ENCODE peak calls at places on chromosomes 5 and 9, in six cellular contexts. B is Panc1, L is fibroblast of the aortic adventitia, T is lower leg skin, E is bronchial epithelial cell, H is esophagus squamous epithelium. Z is an unnamed sample.

GRCh38 chr9:111412280-111412679 is 71.9 kb downstream of the ECPAS start:
- DNase-seq in E (no peak), H (no peak), B (no peak), T (no peak), L (no peak), Z (no peak)

GRCh38 chr5:133962801-133963476 is 5.5 kb downstream of the C5orf15 start:
- DNase-seq in L (peak), H (no peak), T (no peak), B (no peak), E (no peak), Z (no peak)

GRCh38 chr5:84255318-84255717 is 129.4 kb downstream of the EDIL3 start:
- DNase-seq in L (peak), B (no peak), H (no peak), E (peak), T (no peak), Z (peak)

GRCh38 chr5:134560698-134561097 is 35.2 kb downstream of the JADE2 start:
- DNase-seq in T (no peak), H (no peak), L (no peak), B (no peak), E (no peak), Z (no peak)

GRCh38 chr5:60597570-60597969 is 102.4 kb downstream of the DEPDC1B start:
- DNase-seq in E (no peak), L (no peak), T (no peak), B (no peak), H (no peak), Z (no peak)

GRCh38 chr5:143506881-143507552 is 103.5 kb upstream of the NR3C1 start:
- DNase-seq in H (no peak), B (peak), E (peak), L (peak), T (no peak), Z (peak)

GRCh38 chr5:146213210-146213838 is 9.9 kb downstream of the RBM27 start:
- DNase-seq in H (no peak), B (no peak), E (peak), T (no peak), L (peak), Z (peak)

GRCh38 chr5:64869419-64869818 is 100.7 kb downstream of the CWC27 start:
- DNase-seq in T (no peak), H (no peak), L (peak), B (no peak), E (peak), Z (peak)

GRCh38 chr5:74424162-74424868 is 216.2 kb downstream of the ENC1 start:
- DNase-seq in L (peak), H (no peak), T (peak), B (no peak), E (peak), Z (peak)

GRCh38 chr9:119802621-119803020 is 433.4 kb upstream of the BRINP1 start:
- DNase-seq in L (peak), H (no peak), E (no peak), B (no peak), T (peak), Z (no peak)

GRCh38 chr9:133483611-133484010 is 4.7 kb upstream of the SLC2A6 start:
- DNase-seq in T (no peak), H (no peak), L (no peak), B (no peak), E (no peak), Z (no peak)

GRCh38 chr9:127754761-127755557 is 19.9 kb upstream of the TOR2A start:
- DNase-seq in H (no peak), L (no peak), B (no peak), T (no peak), E (no peak), Z (no peak)

GRCh38 chr5:139814191-139814601 is 18.6 kb downstream of the PSD2 start:
- DNase-seq in L (no peak), H (no peak), B (no peak), T (no peak), E (no peak), Z (no peak)

GRCh38 chr9:133976191-133976861 is 15.8 kb downstream of the VAV2 start:
- DNase-seq in T (no peak), E (no peak), H (no peak), L (no peak), B (no peak), Z (no peak)

GRCh38 chr9:33623658-33624586 is 99.9 kb downstream of the ANKRD18B start:
- DNase-seq in H (no peak), L (peak), E (peak), T (peak), B (peak), Z (peak)

GRCh38 chr5:33297760-33298216 is 143.0 kb upstream of the TARS1 start:
- DNase-seq in E (no peak), L (no peak), B (no peak), T (no peak), H (no peak), Z (no peak)

GRCh38 chr9:38068616-38068865 is 486 bp downstream of the SHB start:
- DNase-seq in L (peak), B (no peak), T (no peak), E (no peak), H (no peak), Z (peak)

GRCh38 chr9:120397453-120397852 is 182.5 kb downstream of the CDK5RAP2 start:
- DNase-seq in L (no peak), H (no peak), T (no peak), E (peak), B (no peak), Z (no peak)

GRCh38 chr5:139439013-139439903 is at the start of gene DNAJC18:
- DNase-seq in B (peak), H (peak), T (peak), L (peak), E (peak), Z (peak)

GRCh38 chr9:19516348-19516747 is 107.5 kb downstream of the ACER2 start:
- DNase-seq in B (no peak), E (no peak), T (no peak), L (no peak), H (no peak), Z (no peak)

GRCh38 chr5:107665036-107665435 is 5.7 kb downstream of the EFNA5 start:
- DNase-seq in E (no peak), L (no peak), T (no peak), B (no peak), H (no peak), Z (peak)

GRCh38 chr9:113978954-113979712 is 99.0 kb downstream of the AMBP start:
- DNase-seq in T (no peak), H (no peak), L (peak), B (no peak), E (no peak), Z (no peak)

GRCh38 chr5:57175586-57175985 is 1.7 kb downstream of the GPBP1 start:
- DNase-seq in E (no peak), H (no peak), B (no peak), L (peak), T (no peak), Z (peak)

GRCh38 chr5:89451263-89451662 is 568.3 kb upstream of the MEF2C start:
- DNase-seq in E (no peak), L (no peak), B (no peak), H (no peak), T (no peak), Z (no peak)

GRCh38 chr5:138635268-138635667 is 60.1 kb upstream of the HSPA9 start:
- DNase-seq in T (peak), B (no peak), E (peak), L (peak), H (no peak), Z (no peak)

GRCh38 chr5:143653766-143654282 is 158.1 kb upstream of the HMHB1 start:
- DNase-seq in T (no peak), E (peak), L (no peak), H (no peak), B (no peak), Z (peak)

GRCh38 chr9:34690983-34691382 is at the start of gene CCL19:
- DNase-seq in B (no peak), E (no peak), L (no peak), T (no peak), H (no peak), Z (no peak)

GRCh38 chr5:155004138-155004744 is 9.3 kb upstream of the KIF4B start:
- DNase-seq in E (peak), B (no peak), T (no peak), L (peak), H (no peak), Z (peak)

GRCh38 chr5:39253211-39253610 is 33.8 kb upstream of the FYB1 start:
- DNase-seq in L (peak), H (no peak), B (no peak), E (peak), T (no peak), Z (peak)

GRCh38 chr5:148147415-148147814 is 20.9 kb upstream of the SPINK14 start:
- DNase-seq in H (no peak), B (no peak), L (no peak), T (no peak), E (peak), Z (peak)

GRCh38 chr9:132789706-132790105 is 88.4 kb downstream of the AK8 start:
- DNase-seq in B (no peak), E (no peak), H (no peak), T (no peak), L (no peak), Z (no peak)

GRCh38 chr9:72579880-72580570 is 58.6 kb downstream of the TMC1 start:
- DNase-seq in H (no peak), B (no peak), L (peak), E (peak), T (no peak), Z (peak)

GRCh38 chr9:7320139-7320538 is 479.4 kb downstream of the DMAC1 start:
- DNase-seq in H (no peak), T (no peak), E (peak), B (peak), L (peak), Z (peak)

GRCh38 chr9:123081824-123082223 is 48.4 kb downstream of the GPR21 start:
- DNase-seq in T (no peak), H (no peak), B (no peak), E (peak), L (peak), Z (peak)

GRCh38 chr5:179343021-179343781 is 2.1 kb downstream of the ADAMTS2 start:
- DNase-seq in H (no peak), B (no peak), L (peak), E (no peak), T (no peak), Z (no peak)

GRCh38 chr5:178249191-178249989 is 16.8 kb upstream of the PHYKPL start:
- DNase-seq in E (peak), B (no peak), T (no peak), H (no peak), L (peak), Z (peak)

DNA sequence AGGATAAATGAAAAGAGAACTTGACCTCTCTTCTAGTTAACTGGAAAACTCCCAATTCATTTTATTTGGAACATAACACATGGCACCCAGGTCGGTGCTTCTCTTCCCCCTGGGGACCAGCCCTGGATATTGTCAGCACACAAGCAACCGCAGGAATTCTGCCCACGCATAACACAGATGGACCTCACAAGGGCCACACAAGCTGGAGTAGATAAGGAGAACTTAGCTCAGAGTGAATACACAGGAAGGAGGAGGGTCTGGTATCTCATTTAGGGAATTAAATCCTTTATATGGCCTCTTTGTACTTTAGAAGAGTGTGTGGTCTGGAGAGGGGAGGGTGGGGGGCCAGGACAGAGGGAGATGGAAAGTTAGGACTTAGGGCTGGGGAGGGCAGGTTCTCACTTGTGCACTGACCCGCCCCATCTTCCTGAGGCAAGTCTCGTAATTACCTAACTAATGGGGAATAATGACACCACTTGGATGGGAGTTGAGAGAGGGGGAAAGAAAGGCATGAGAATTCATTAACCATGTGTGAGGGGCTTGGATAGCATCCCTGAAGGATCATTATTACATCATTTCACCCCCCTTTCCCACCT is 341.2 kb upstream of the WWC1 start:
- DNase-seq in H (no peak), E (peak), L (peak), T (no peak), B (no peak), Z (peak)
- H3K4me3 ChIP-seq in H (no peak), E (no peak), L (no peak), T (no peak), B (no peak), Z (no peak)

DNA sequence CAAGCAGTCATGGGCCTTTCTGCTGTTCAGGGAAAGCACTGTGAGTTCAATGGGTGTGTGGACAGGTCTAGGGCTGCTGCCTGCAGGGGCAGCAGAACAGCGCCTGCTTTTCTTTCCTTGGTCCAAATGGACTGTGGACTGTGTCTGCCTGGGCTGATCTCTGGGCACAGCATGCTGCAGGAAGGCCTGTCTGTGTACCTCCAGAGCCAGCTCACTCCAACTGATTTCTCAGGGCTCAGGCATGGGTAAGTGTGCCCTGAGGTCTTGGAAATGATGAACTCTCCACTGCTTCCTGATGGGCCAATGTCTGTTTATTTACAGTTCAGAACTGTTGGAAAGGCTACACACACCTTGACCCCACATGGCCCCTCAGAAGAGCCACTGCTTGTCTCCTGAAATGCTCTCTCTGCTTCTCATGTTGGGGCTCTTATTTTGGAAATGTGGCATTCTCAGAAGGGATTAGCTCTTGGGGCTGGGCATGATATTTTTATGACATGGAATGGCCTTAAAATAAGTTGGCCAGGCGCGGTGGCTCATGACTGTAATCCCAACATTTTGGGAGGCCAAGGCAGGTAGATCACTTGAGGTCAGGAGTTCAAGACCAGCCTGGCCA is 27.0 kb downstream of the SLC22A4 start:
- DNase-seq in H (no peak), T (no peak), L (no peak), E (peak), B (no peak), Z (peak)
- TF ChIP-seq CTCF in H (no peak), T (no peak), L (no peak), E (no peak), B (no peak), Z (no peak)

DNA sequence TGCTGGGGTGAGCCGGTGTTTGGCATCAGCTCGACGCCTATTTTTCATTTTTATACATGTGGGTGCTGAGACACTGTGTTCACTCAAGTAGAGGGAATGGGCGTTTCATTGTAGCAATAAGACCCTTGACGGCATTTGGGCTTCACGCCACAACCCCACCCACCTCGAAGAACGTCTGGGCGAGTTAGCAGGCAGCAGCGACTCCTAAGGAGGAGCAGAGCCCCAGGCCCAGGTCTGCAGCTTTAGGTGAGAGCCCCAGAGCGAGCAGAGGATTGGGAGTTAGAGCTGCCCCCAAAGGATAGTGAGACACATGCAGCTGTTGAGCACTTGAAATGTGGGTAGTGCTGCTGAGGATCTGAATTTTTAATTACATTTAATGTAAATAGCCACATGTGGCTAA is 1.6 kb upstream of the ZFP62 start:
- DNase-seq in E (no peak), B (no peak), H (no peak), L (no peak), T (no peak), Z (no peak)
- H3K4me3 ChIP-seq in E (no peak), B (no peak), H (no peak), L (no peak), T (no peak), Z (no peak)

DNA sequence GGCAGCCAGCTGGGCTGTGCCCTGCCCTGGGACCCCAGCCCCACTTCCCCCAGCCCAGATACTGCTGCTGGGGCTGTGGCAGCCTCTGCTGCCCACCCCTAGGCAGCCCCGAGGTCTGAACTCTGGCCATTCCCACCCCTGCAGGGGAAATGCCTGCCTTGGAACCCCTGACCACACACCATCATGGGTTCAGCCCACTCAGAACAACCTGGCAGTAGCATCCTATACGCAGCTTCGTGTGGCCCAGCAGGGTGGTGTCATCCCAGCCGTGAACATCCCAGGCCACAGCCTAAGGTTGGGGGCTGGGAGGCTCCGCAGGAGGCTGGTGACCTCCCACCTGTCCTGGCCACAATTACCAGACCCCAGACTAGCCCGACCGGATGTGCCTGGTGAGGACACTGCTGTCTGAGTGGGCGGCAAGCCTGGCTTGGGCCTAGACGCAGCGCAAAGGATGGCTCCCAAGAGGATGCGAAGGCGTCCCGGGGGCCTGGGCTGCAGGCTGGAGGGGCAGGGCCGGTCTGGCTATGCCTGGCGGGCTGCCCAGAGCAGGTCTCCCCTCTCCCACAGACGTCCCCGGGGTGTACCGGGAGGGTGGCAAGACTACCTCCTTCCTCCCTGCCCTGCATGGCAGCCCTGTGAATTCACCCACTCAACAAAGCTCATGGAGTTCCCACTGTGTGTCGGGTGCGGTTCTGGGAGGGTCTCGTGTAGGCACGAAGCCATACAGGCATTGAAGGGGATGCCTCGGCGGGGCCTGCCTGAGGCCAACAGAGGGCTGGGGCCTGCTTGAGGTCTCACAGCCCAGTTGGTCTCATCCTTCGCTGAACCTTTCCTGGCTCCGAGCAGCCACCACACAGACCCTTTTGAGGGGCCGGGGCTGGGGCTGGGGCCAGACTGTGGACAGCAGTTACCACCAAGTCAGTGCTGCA is 1.5 kb upstream of the SLC34A3 start:
- DNase-seq in L (no peak), E (no peak), B (no peak), H (no peak), T (no peak), Z (no peak)
- TF ChIP-seq CTCF in L (no peak), E (no peak), B (no peak), H (no peak), T (no peak), Z (no peak)

GRCh38 chr9:105243935-105244273 is 547 bp upstream of the SLC44A1 start:
- DNase-seq in E (no peak), T (no peak), H (no peak), B (no peak), L (no peak), Z (no peak)

GRCh38 chr9:105244274-105244995 is at the start of gene SLC44A1:
- DNase-seq in E (peak), L (peak), H (peak), B (peak), T (peak), Z (peak)

GRCh38 chr9:105242557-105242956 is 1.9 kb upstream of the SLC44A1 start:
- DNase-seq in H (no peak), L (peak), T (no peak), B (no peak), E (no peak), Z (no peak)

GRCh38 chr9:105242062-105242461 is 2.4 kb upstream of the SLC44A1 start:
- DNase-seq in B (no peak), T (no peak), E (no peak), L (no peak), H (no peak), Z (no peak)

GRCh38 chr9:105243015-105243686 is 1.3 kb upstream of the SLC44A1 start:
- DNase-seq in T (no peak), H (no peak), E (no peak), B (no peak), L (peak), Z (no peak)
- H3K4me3 ChIP-seq in T (no peak), H (no peak), E (no peak), B (no peak), L (peak), Z (no peak)

Z was measured in epithelial cell of esophagus.